ENCODE peak calls at places on chromosomes 7 and 10, in nine cellular contexts. V is mucosa of descending colon, C is astrocyte of the spinal cord, K is transverse colon, A is BJ, Y is upper lobe of right lung, T is body of pancreas, J is PC-9, E is fibroblast of the aortic adventitia. R is an unnamed sample.

GRCh38 chr7:121739465-121739864 is 133.5 kb upstream of the PTPRZ1 start:
- DNase-seq in V (no peak), C (no peak), K (no peak), A (no peak), Y (no peak), T (no peak), J (no peak), E (no peak), R (no peak)

GRCh38 chr7:75842836-75843446 is 29.3 kb upstream of the CCL24 start:
- DNase-seq in V (no peak), C (peak; percentile 77), K (no peak), A (peak; percentile 75), Y (no peak), T (no peak), J (peak; percentile 92), E (peak; percentile 87), R (no peak)

GRCh38 chr10:35448687-35449662 is 112.7 kb downstream of the CCNY start:
- DNase-seq in V (no peak), C (no peak), K (no peak), A (no peak), Y (no peak), T (no peak), J (no peak), E (peak; percentile 14), R (no peak)

GRCh38 chr10:43751646-43752045 is 103.0 kb upstream of the ZNF32 start:
- DNase-seq in V (no peak), C (no peak), K (no peak), A (no peak), Y (no peak), T (no peak), J (no peak), E (no peak), R (no peak)

GRCh38 chr7:115585015-115585655 is 445.4 kb downstream of the TFEC start:
- DNase-seq in V (no peak), C (peak; percentile 11), K (no peak), A (no peak), Y (no peak), T (no peak), J (no peak), E (no peak), R (no peak)

GRCh38 chr7:92609921-92610518 is 19.8 kb upstream of the FAM133B start:
- DNase-seq in V (no peak), C (peak; percentile 46), K (no peak), A (no peak), Y (no peak), T (no peak), J (no peak), E (peak; percentile 57), R (no peak)

GRCh38 chr7:131039355-131039762 is 288.3 kb upstream of the MKLN1 start:
- DNase-seq in V (no peak), C (no peak), K (no peak), A (no peak), Y (no peak), T (no peak), J (no peak), E (peak; percentile 39), R (no peak)

GRCh38 chr10:109067051-109067450 is 856.3 kb downstream of the XPNPEP1 start:
- DNase-seq in V (no peak), C (no peak), K (no peak), A (no peak), Y (no peak), T (no peak), J (no peak), E (no peak), R (no peak)

GRCh38 chr10:2925631-2926030 is 141.7 kb upstream of the PFKP start:
- DNase-seq in V (peak; percentile 49), C (peak; percentile 45), K (peak; percentile 30), A (no peak), Y (no peak), T (peak; percentile 35), J (no peak), E (peak; percentile 49), R (peak; percentile 74)

GRCh38 chr7:36723951-36724664 is at the start of gene AOAH:
- DNase-seq in V (peak; percentile 67), C (no peak), K (peak; percentile 68), A (no peak), Y (peak; percentile 79), T (no peak), J (no peak), E (no peak), R (no peak)

GRCh38 chr10:76581685-76582084 is 1055.9 kb downstream of the KCNMA1 start:
- DNase-seq in V (no peak), C (no peak), K (no peak), A (no peak), Y (no peak), T (peak; percentile 71), J (peak; percentile 43), E (no peak), R (peak; percentile 46)

GRCh38 chr10:125984346-125984745 is 88.0 kb downstream of the FANK1 start:
- DNase-seq in V (no peak), C (no peak), K (no peak), A (no peak), Y (no peak), T (no peak), J (no peak), E (no peak), R (no peak)

GRCh38 chr10:110508806-110509544 is 11.3 kb downstream of the DUSP5 start:
- DNase-seq in V (no peak), C (peak; percentile 10), K (no peak), A (no peak), Y (no peak), T (no peak), J (no peak), E (no peak), R (no peak)
- H3K4me3 ChIP-seq in V (no peak overlapping the region), C (no peak overlapping the region), K (no peak overlapping the region), A (no peak overlapping the region), Y (no peak overlapping the region), T (no peak overlapping the region), J (no peak overlapping the region), E (no peak overlapping the region), R (no peak overlapping the region)

GRCh38 chr7:106039486-106040060 is 72.5 kb downstream of the SYPL1 start:
- DNase-seq in V (peak; percentile 30), C (peak; percentile 83), K (peak; percentile 26), A (peak; percentile 82), Y (no peak), T (no peak), J (no peak), E (peak; percentile 83), R (no peak)
- TF ChIP-seq CTCF in V (no peak), C (peak; percentile 24), K (no peak), A (peak; percentile 55), Y (no peak), T (no peak), J (no peak), E (no peak), R (no peak)

GRCh38 chr10:69335063-69335587 is 56.8 kb downstream of the HK1 start:
- DNase-seq in V (no peak), C (peak; percentile 68), K (peak; percentile 29), A (no peak), Y (peak; percentile 84), T (no peak), J (no peak), E (peak; percentile 44), R (no peak)
- H3K4me3 ChIP-seq in V (no peak overlapping the region), C (no peak overlapping the region), K (no peak overlapping the region), A (no peak overlapping the region), Y (no peak overlapping the region), T (no peak overlapping the region), J (no peak overlapping the region), E (no peak overlapping the region), R (no peak overlapping the region)

GRCh38 chr7:96131525-96131924 is 190.4 kb downstream of the SLC25A13 start:
- DNase-seq in V (no peak), C (no peak), K (no peak), A (no peak), Y (no peak), T (no peak), J (no peak), E (no peak), R (no peak)
- TF ChIP-seq CTCF in V (no peak), C (no peak), K (no peak), A (no peak), Y (no peak), T (no peak), J (no peak), E (no peak), R (peak; percentile 2)

GRCh38 chr10:123241391-123242141 is 87.4 kb downstream of the BUB3 start:
- DNase-seq in V (peak; percentile 30), C (no peak), K (no peak), A (no peak), Y (no peak), T (no peak), J (no peak), E (no peak), R (no peak)
- H3K4me3 ChIP-seq in V (no peak overlapping the region), C (no peak overlapping the region), K (no peak overlapping the region), A (no peak overlapping the region), Y (no peak overlapping the region), T (no peak overlapping the region), J (no peak overlapping the region), E (no peak overlapping the region), R (no peak overlapping the region)

GRCh38 chr7:81457858-81458522 is 311.9 kb downstream of the HGF start:
- DNase-seq in V (no peak), C (peak; percentile 55), K (no peak), A (no peak), Y (no peak), T (no peak), J (peak; percentile 38), E (peak; percentile 73), R (no peak)
- TF ChIP-seq CTCF in V (no peak), C (peak; percentile 46), K (peak; percentile 41), A (peak; percentile 43), Y (peak; percentile 32), T (peak; percentile 22), J (peak; percentile 69), E (peak; percentile 58), R (peak; percentile 23)

GRCh38 chr10:58701398-58702135 is 188.9 kb downstream of the BICC1 start:
- DNase-seq in V (peak; percentile 14), C (peak; percentile 82), K (no peak), A (peak; percentile 94), Y (no peak), T (no peak), J (no peak), E (peak; percentile 98), R (no peak)
- H3K4me3 ChIP-seq in V (no peak overlapping the region), C (no peak overlapping the region), K (no peak overlapping the region), A (no peak overlapping the region), Y (no peak overlapping the region), T (no peak overlapping the region), J (no peak overlapping the region), E (peak overlapping the region; percentile 1), R (no peak overlapping the region)

R was measured in LNCaP clone FGC.